ENCODE peak calls at places on chromosomes 4 and X, in eight cellular contexts. I is fibroblast of mammary gland; Y is stimulated activated CD4-positive, alpha-beta T cell treated with anti-CD3 and anti-CD28 coated beads, TNF-alpha, amount 100 ng/mL, for 4 hours; Q is upper lobe of left lung; X is NT2/D1; O is activated naive CD8-positive, alpha-beta T cell treated with anti-CD3 and anti-CD28 coated beads, Interleukin-2, amount 50 U/mL, for 24 hours; N is HT-29; H is dermis blood vessel endothelial cell. A is an unnamed sample.

GRCh38 chr4:6546681-6547447 is 28.1 kb upstream of the MAN2B2 start:
- DNase-seq in I (peak), Y (no peak), Q (peak), X (peak), O (peak), N (peak), H (peak), A (peak)

GRCh38 chr4:62548108-62548524 is 1348.0 kb downstream of the ADGRL3 start:
- DNase-seq in I (peak), Y (no peak), Q (no peak), X (no peak), O (no peak), N (no peak), H (no peak), A (no peak)

GRCh38 chrX:150329888-150330287 is 33.2 kb upstream of the MAMLD1 start:
- DNase-seq in I (no peak), Y (no peak), Q (no peak), X (no peak), O (no peak), N (no peak), H (peak), A (no peak)

GRCh38 chrX:44223150-44223549 is 120.3 kb downstream of the EFHC2 start:
- DNase-seq in I (peak), Y (no peak), Q (no peak), X (no peak), O (no peak), N (peak), H (peak), A (peak)

GRCh38 chrX:153878969-153879653 is 6.9 kb downstream of the L1CAM start:
- DNase-seq in I (no peak), Y (no peak), Q (no peak), X (peak), O (no peak), N (no peak), H (no peak), A (no peak)

GRCh38 chr4:43423276-43423675 is 530.8 kb downstream of the GRXCR1 start:
- DNase-seq in I (peak), Y (no peak), Q (no peak), X (no peak), O (no peak), N (no peak), H (no peak), A (no peak)

GRCh38 chrX:125387945-125388344 is 68.3 kb downstream of the TEX13C start:
- DNase-seq in I (no peak), Y (no peak), Q (no peak), X (no peak), O (no peak), N (no peak), H (no peak), A (no peak)

GRCh38 chr4:139176299-139177048 is 544 bp downstream of the ELF2 start:
- DNase-seq in I (peak), Y (peak), Q (peak), X (no peak), O (peak), N (peak), H (peak), A (peak)

GRCh38 chrX:13398073-13398823 is 78.4 kb upstream of the ATXN3L start:
- DNase-seq in I (peak), Y (no peak), Q (peak), X (peak), O (peak), N (peak), H (peak), A (peak)

GRCh38 chr4:140641789-140642439 is 73.2 kb upstream of the UCP1 start:
- DNase-seq in I (peak), Y (no peak), Q (peak), X (no peak), O (no peak), N (peak), H (no peak), A (no peak)

GRCh38 chr4:24482871-24483270 is 101.5 kb downstream of the DHX15 start:
- DNase-seq in I (peak), Y (no peak), Q (no peak), X (no peak), O (no peak), N (no peak), H (no peak), A (no peak)

GRCh38 chr4:99437686-99438577 is 2.8 kb upstream of the ADH7 start:
- DNase-seq in I (no peak), Y (no peak), Q (no peak), X (no peak), O (no peak), N (no peak), H (no peak), A (no peak)

GRCh38 chr4:151226004-151226932 is 50.7 kb upstream of the PRSS48 start:
- DNase-seq in I (peak), Y (no peak), Q (no peak), X (no peak), O (no peak), N (no peak), H (peak), A (peak)

GRCh38 chrX:47181301-47181700 is 12.3 kb upstream of the UBA1 start:
- DNase-seq in I (no peak), Y (no peak), Q (no peak), X (no peak), O (no peak), N (no peak), H (no peak), A (no peak)

GRCh38 chr4:100269446-100269845 is 79.2 kb upstream of the DDIT4L start:
- DNase-seq in I (no peak), Y (no peak), Q (no peak), X (no peak), O (no peak), N (no peak), H (no peak), A (no peak)

GRCh38 chrX:48972214-48973164 is 845 bp upstream of the KCND1 start:
- DNase-seq in I (peak), Y (no peak), Q (peak), X (peak), O (no peak), N (peak), H (peak), A (peak)

GRCh38 chrX:334331-334891 is 15.8 kb upstream of the GTPBP6 start:
- DNase-seq in I (no peak), Y (no peak), Q (no peak), X (no peak), O (no peak), N (no peak), H (no peak), A (no peak)

GRCh38 chr4:25421819-25422511 is 44.9 kb downstream of the ANAPC4 start:
- DNase-seq in I (no peak), Y (no peak), Q (no peak), X (no peak), O (no peak), N (no peak), H (no peak), A (no peak)

GRCh38 chr4:189294570-189294969 is 646.1 kb upstream of the FRG1 start:
- DNase-seq in I (no peak), Y (no peak), Q (no peak), X (no peak), O (no peak), N (no peak), H (no peak), A (no peak)

GRCh38 chrX:15043538-15043937 is 170.3 kb downstream of the MOSPD2 start:
- DNase-seq in I (no peak), Y (no peak), Q (no peak), X (no peak), O (no peak), N (no peak), H (no peak), A (no peak)

GRCh38 chr4:82774711-82775171 is 23.9 kb downstream of the SCD5 start:
- DNase-seq in I (peak), Y (no peak), Q (no peak), X (no peak), O (no peak), N (no peak), H (no peak), A (no peak)

GRCh38 chrX:156001667-156002021 is 4.1 kb downstream of the IL9R start:
- DNase-seq in I (no peak), Y (no peak), Q (no peak), X (no peak), O (no peak), N (no peak), H (peak), A (no peak)

GRCh38 chrX:42948723-42949122 is 170.8 kb upstream of the PPP1R2C start:
- DNase-seq in I (no peak), Y (no peak), Q (no peak), X (no peak), O (no peak), N (no peak), H (no peak), A (peak)

GRCh38 chr4:128521634-128522253 is 234.1 kb upstream of the PGRMC2 start:
- DNase-seq in I (peak), Y (no peak), Q (no peak), X (no peak), O (no peak), N (no peak), H (peak), A (peak)

GRCh38 chr4:6071959-6072720 is 53.9 kb upstream of the C4orf50 start:
- DNase-seq in I (no peak), Y (no peak), Q (peak), X (no peak), O (no peak), N (no peak), H (no peak), A (no peak)

GRCh38 chrX:110418857-110419249 is 60.2 kb downstream of the RTL9 start:
- DNase-seq in I (peak), Y (no peak), Q (peak), X (no peak), O (no peak), N (peak), H (no peak), A (no peak)

GRCh38 chr4:54063737-54064316 is 578 bp downstream of the CHIC2 start:
- DNase-seq in I (no peak), Y (peak), Q (peak), X (peak), O (peak), N (peak), H (peak), A (peak)

GRCh38 chr4:89316931-89317366 is 9.3 kb upstream of the GPRIN3 start:
- DNase-seq in I (peak), Y (no peak), Q (peak), X (no peak), O (no peak), N (peak), H (peak), A (peak)

GRCh38 chrX:22526339-22526738 is 253.6 kb downstream of the CBLL2 start:
- DNase-seq in I (peak), Y (no peak), Q (no peak), X (no peak), O (no peak), N (no peak), H (peak), A (peak)